ENCODE peak calls at places on chromosomes 13 and 19, in seven cellular contexts. P is GM23338, A is OCI-LY7, S is hepatocyte, Q is fibroblast of lung, D is neural progenitor cell, V is H9. G is an unnamed sample. For H4K20me1, the result is how much of the 10 kb centered on the place peaks cover.

GRCh38 chr13:72805663-72806341 is 23.9 kb downstream of the PIBF1 start:
- DNase-seq in D (no peak), Q (no peak), V (no peak), P (no peak), A (no peak), S (no peak), G (no peak)

GRCh38 chr13:24659239-24659638 is 21.0 kb upstream of the ATP12A start:
- DNase-seq in D (no peak), S (no peak), P (no peak), A (no peak), V (no peak), Q (no peak), G (no peak)

GRCh38 chr19:13938361-13939027 is at the start of gene PODNL1:
- DNase-seq in D (peak), A (no peak), P (peak), S (peak), Q (peak), V (no peak), G (peak)

GRCh38 chr19:4571305-4571917 is 11.9 kb upstream of the SEMA6B start:
- DNase-seq in D (no peak), Q (no peak), S (peak), V (no peak), P (no peak), A (no peak), G (no peak)

GRCh38 chr13:46565808-46566750 is 13.1 kb downstream of the LRCH1 start:
- DNase-seq in P (no peak), V (no peak), A (no peak), D (no peak), Q (no peak), S (no peak), G (no peak)

GRCh38 chr13:111017755-111018487 is 97.2 kb upstream of the ARHGEF7 start:
- DNase-seq in Q (peak), D (no peak), S (no peak), A (no peak), P (no peak), V (no peak), G (no peak)

GRCh38 chr19:19552811-19553210 is 14.7 kb downstream of the CILP2 start:
- DNase-seq in Q (peak), V (peak), A (peak), P (peak), S (peak), D (peak), G (no peak)

GRCh38 chr19:16405797-16406196 is 66.0 kb downstream of the EPS15L1 start:
- DNase-seq in V (no peak), S (no peak), Q (no peak), P (no peak), A (no peak), D (no peak), G (no peak)

GRCh38 chr13:40617801-40618356 is 48.6 kb downstream of the FOXO1 start:
- DNase-seq in Q (no peak), V (no peak), D (no peak), P (no peak), A (no peak), S (no peak), G (no peak)

GRCh38 chr13:50127017-50127725 is 111.9 kb downstream of the KCNRG start:
- DNase-seq in P (peak), D (peak), Q (peak), S (peak), A (no peak), V (peak), G (peak)

GRCh38 chr19:42487025-42487797 is 41.1 kb downstream of the CEACAM1 start:
- DNase-seq in Q (no peak), S (no peak), P (no peak), V (no peak), A (no peak), D (no peak), G (no peak)

GRCh38 chr19:46413262-46414031 is at the start of gene CCDC8:
- DNase-seq in V (peak), Q (peak), S (peak), P (peak), D (peak), A (no peak), G (peak)

GRCh38 chr13:107806726-107807125 is 408.6 kb downstream of the LIG4 start:
- DNase-seq in A (no peak), P (no peak), V (no peak), D (no peak), S (no peak), Q (no peak), G (no peak)

GRCh38 chr19:33362508-33363228 is 10.8 kb upstream of the CEBPG start:
- DNase-seq in S (no peak), D (no peak), Q (no peak), P (no peak), V (no peak), A (no peak), G (no peak)

GRCh38 chr19:33368074-33368864 is 5.2 kb upstream of the CEBPG start:
- DNase-seq in Q (peak), D (no peak), S (no peak), A (no peak), V (no peak), P (no peak), G (peak)

GRCh38 chr19:33366917-33367316 is 6.6 kb upstream of the CEBPG start:
- DNase-seq in V (no peak), P (no peak), Q (no peak), S (no peak), A (no peak), D (no peak), G (no peak)

GRCh38 chr19:33365676-33366075 is 7.8 kb upstream of the CEBPG start:
- DNase-seq in Q (no peak), S (peak), V (no peak), P (no peak), D (no peak), A (no peak), G (no peak)

GRCh38 chr19:33366127-33366526 is 7.4 kb upstream of the CEBPG start:
- DNase-seq in A (no peak), S (peak), V (no peak), D (no peak), Q (no peak), P (no peak), G (no peak)
- H4K20me1 ChIP-seq in A (under half), S (under half), V (under half), D (under half), Q (under half), P (under half), G (under half)

GRCh38 chr19:1466461-1467227 is 12.4 kb downstream of the C19orf25 start:
- DNase-seq in S (no peak), Q (no peak), V (no peak), P (no peak), D (peak), A (no peak), G (no peak)

GRCh38 chr19:1467512-1468273 is 11.3 kb downstream of the C19orf25 start:
- DNase-seq in V (no peak), D (peak), P (no peak), A (no peak), Q (no peak), S (no peak), G (no peak)

GRCh38 chr19:1466018-1466460 is 13.0 kb downstream of the C19orf25 start:
- DNase-seq in A (no peak), P (no peak), V (no peak), D (no peak), S (no peak), Q (no peak), G (no peak)

GRCh38 chr19:1468274-1469199 is 10.5 kb downstream of the C19orf25 start:
- DNase-seq in D (peak), S (peak), Q (no peak), P (no peak), V (no peak), A (peak), G (peak)

DNA sequence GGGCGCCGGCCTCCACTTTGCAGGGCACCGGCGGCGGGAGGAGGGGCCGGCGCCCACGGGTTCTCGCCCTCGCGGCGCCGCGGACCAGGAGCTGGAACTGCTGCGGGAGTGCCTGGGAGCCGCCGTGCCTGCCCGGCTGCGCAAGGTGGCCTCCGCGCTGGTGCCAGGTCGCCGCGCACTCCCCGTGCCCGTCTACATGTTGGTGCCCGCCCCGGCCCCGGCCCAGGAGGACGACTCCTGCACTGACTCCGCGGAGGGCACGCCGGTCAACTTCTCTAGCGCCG is 11.8 kb downstream of the C19orf25 start:
- DNase-seq in Q (no peak), V (no peak), S (no peak), P (no peak), D (no peak), A (no peak), G (no peak)
- H4K20me1 ChIP-seq in Q (under half), V (under half), S (half or more), P (under half), D (half or more), A (under half), G (half or more)

GRCh38 chr13:99663185-99663825 is 162.0 kb downstream of the TM9SF2 start:
- DNase-seq in V (no peak), P (no peak), D (peak), A (no peak), S (no peak), Q (no peak), G (no peak)
- H4K20me1 ChIP-seq in V (under half), P (under half), D (under half), A (under half), S (under half), Q (under half), G (under half)

GRCh38 chr13:75610466-75610865 is 25.7 kb upstream of the LMO7 start:
- DNase-seq in P (no peak), D (no peak), Q (no peak), A (no peak), S (no peak), V (no peak), G (no peak)
- H4K20me1 ChIP-seq in P (under half), D (under half), Q (under half), A (under half), S (under half), V (under half), G (under half)

GRCh38 chr19:7983995-7984837 is 21.2 kb downstream of the ELAVL1 start:
- DNase-seq in V (no peak), S (no peak), Q (no peak), P (no peak), D (no peak), A (no peak), G (no peak)
- H4K20me1 ChIP-seq in V (under half), S (half or more), Q (under half), P (under half), D (half or more), A (under half), G (half or more)

DNA sequence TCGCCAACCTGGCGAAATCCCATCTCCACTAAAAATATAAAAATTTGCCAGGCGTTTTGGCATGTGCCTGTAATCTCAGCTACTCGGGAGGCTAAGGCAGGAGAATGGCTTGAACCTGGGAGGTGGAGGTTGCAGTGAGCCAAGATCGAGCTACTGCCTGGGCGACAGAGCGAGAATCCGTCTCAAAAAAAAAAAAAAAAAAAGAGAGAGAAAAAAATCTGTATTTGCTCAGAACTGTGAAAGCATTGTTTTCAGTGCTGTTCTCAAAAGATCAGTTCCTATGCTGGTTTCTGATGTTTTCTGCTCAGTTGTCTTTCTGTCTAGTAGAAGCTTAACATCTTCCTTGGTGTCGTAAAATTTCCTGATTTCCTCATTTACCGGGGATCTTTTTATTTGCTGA is 2.5 kb downstream of the SF3A2 start:
- DNase-seq in V (no peak), S (no peak), Q (no peak), D (no peak), P (no peak), A (peak), G (no peak)
- H4K20me1 ChIP-seq in V (under half), S (half or more), Q (under half), D (half or more), P (half or more), A (half or more), G (half or more)

G was measured in IMR-90.